ENCODE peak calls at places on chromosomes 3 and 15, in six cellular contexts. O, P, I, K, A and H are unnamed samples.

GRCh38 chr15:55348281-55348778 is 29.3 kb downstream of the PIGB start:
- DNase-seq in O (no peak), P (no peak), I (no peak), K (no peak), A (no peak), H (no peak)

GRCh38 chr3:13655074-13655913 is 106.4 kb downstream of the FBLN2 start:
- DNase-seq in O (peak; percentile 18), P (no peak), I (no peak), K (peak; percentile 63), A (peak; percentile 53), H (peak; percentile 85)

GRCh38 chr3:38575279-38575843 is 74.1 kb downstream of the SCN5A start:
- DNase-seq in O (no peak), P (no peak), I (no peak), K (no peak), A (no peak), H (peak; percentile 1)

GRCh38 chr3:70871909-70872656 is 559.6 kb upstream of the MDFIC2 start:
- DNase-seq in O (peak; percentile 93), P (no peak), I (no peak), K (no peak), A (peak; percentile 46), H (no peak)

GRCh38 chr3:9552252-9552999 is 1.2 kb downstream of the LHFPL4 start:
- DNase-seq in O (peak; percentile 41), P (no peak), I (peak; percentile 4), K (peak; percentile 30), A (peak; percentile 49), H (peak; percentile 81)

GRCh38 chr3:54932606-54933005 is 4.7 kb upstream of the LRTM1 start:
- DNase-seq in O (no peak), P (no peak), I (no peak), K (peak; percentile 51), A (no peak), H (no peak)

GRCh38 chr3:197352382-197352781 is 54.0 kb upstream of the DLG1 start:
- DNase-seq in O (peak; percentile 69), P (peak; percentile 85), I (no peak), K (peak; percentile 88), A (no peak), H (peak; percentile 73)

GRCh38 chr15:62847900-62848489 is 194.6 kb upstream of the TPM1 start:
- DNase-seq in O (peak; percentile 54), P (peak; percentile 90), I (no peak), K (peak; percentile 84), A (peak; percentile 89), H (peak; percentile 64)

GRCh38 chr3:30659270-30660127 is 53.1 kb downstream of the TGFBR2 start:
- DNase-seq in O (peak; percentile 97), P (no peak), I (peak; percentile 88), K (no peak), A (peak; percentile 81), H (peak; percentile 31)

GRCh38 chr15:77013786-77014136 is 18.8 kb downstream of the PSTPIP1 start:
- DNase-seq in O (no peak), P (no peak), I (no peak), K (no peak), A (no peak), H (no peak)

GRCh38 chr15:34102175-34102925 is 467 bp downstream of the PGBD4 start:
- DNase-seq in O (no peak), P (no peak), I (no peak), K (no peak), A (no peak), H (no peak)

GRCh38 chr15:34101366-34102174 is at the start of the genes EMC7 and PGBD4:
- DNase-seq in O (peak; percentile 100), P (peak; percentile 99), I (peak; percentile 99), K (peak; percentile 99), A (peak; percentile 100), H (peak; percentile 99)

GRCh38 chr15:34099914-34100313 is 1.7 kb downstream of the EMC7 start:
- DNase-seq in O (no peak), P (no peak), I (no peak), K (no peak), A (no peak), H (no peak)
- H3K27ac ChIP-seq in O (no peak overlapping the region), P (no peak overlapping the region), I (no peak overlapping the region), K (no peak overlapping the region), A (no peak overlapping the region), H (no peak overlapping the region)

GRCh38 chr15:36575266-36575665 is 4.2 kb upstream of the CDIN1 start:
- DNase-seq in O (no peak), P (no peak), I (no peak), K (no peak), A (no peak), H (no peak)

GRCh38 chr15:36571301-36571700 is 8.1 kb upstream of the CDIN1 start:
- DNase-seq in O (peak; percentile 18), P (no peak), I (no peak), K (no peak), A (no peak), H (no peak)

GRCh38 chr15:36579792-36580431 is 486 bp downstream of the CDIN1 start:
- DNase-seq in O (no peak), P (peak; percentile 70), I (no peak), K (peak; percentile 37), A (no peak), H (peak; percentile 33)

DNA sequence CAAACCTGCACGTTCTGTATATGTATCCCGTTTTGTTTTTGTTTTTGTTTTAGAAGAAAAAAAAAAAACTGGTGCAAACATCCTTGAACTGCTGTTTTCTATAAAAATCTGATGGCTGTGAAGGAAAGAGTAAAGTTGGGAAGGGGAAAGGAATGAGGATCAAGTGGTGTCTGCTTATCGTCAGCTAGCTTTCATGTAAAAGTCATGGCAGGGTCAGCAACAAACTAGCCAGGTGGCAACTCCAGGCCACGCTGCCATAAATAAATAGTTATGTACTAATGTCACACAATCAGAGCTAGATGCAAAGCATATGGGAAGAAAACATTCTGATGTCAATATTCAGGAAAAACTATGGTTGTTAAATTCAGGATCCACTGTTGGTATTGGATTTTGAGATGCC is 2.3 kb upstream of the CDIN1 start:
- DNase-seq in O (no peak), P (no peak), I (no peak), K (no peak), A (no peak), H (no peak)
- H3K27ac ChIP-seq in O (no peak overlapping the region), P (no peak overlapping the region), I (no peak overlapping the region), K (peak overlapping the region; percentile 69), A (no peak overlapping the region), H (no peak overlapping the region)

GRCh38 chr3:112640864-112641751 is at the start of gene CCDC80:
- DNase-seq in O (peak; percentile 94), P (peak; percentile 71), I (peak; percentile 87), K (no peak), A (peak; percentile 91), H (peak; percentile 63)
- H3K27ac ChIP-seq in O (peak within 1 kb of the TSS; percentile 98), P (peak within 1 kb of the TSS; percentile 80), I (peak within 1 kb of the TSS; percentile 98), K (peak within 1 kb of the TSS; percentile 82), A (peak within 1 kb of the TSS; percentile 99), H (peak within 1 kb of the TSS; percentile 88)

DNA sequence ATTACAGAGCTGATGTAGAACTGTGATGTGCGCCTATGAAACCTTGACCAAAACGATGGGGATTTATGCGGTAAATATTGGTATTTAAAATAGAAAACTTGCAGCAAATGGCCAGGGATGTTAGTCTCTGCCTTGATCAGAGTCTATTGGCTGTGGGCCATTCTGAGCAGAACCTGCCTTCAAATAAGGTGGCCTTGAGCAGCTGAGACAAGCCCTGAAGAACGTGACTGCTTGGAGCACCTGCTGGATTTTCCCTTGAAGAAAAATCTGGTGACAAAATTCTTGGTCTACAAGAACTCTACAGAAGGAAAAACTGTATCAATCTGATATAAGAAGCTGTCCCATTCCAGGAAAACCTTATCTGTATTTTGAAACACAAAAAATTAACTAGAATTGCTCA is 820.1 kb upstream of the EPHA6 start:
- DNase-seq in O (no peak), P (no peak), I (no peak), K (no peak), A (no peak), H (no peak)
- H3K27ac ChIP-seq in O (no peak overlapping the region), P (no peak overlapping the region), I (no peak overlapping the region), K (no peak overlapping the region), A (no peak overlapping the region), H (no peak overlapping the region)

DNA sequence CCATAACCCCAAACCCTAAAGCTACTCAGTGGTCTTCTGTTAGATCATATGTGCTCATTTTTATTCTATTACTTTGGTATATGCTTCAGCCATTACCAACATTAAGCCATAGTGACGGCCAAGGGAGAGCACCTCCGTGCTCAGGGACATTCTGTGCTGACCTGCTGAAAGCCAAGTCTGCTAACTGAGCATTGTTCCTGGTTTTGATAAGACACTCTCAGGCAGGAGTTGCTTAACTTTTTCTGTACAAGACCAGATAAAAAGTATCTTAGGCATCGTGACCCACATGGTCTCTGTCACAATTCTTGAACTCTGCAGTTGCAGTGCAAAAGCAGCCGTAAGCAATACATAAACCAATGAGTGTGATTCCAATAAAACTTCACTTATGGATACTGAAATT is 100.6 kb downstream of the KLHL25 start:
- DNase-seq in O (no peak), P (no peak), I (no peak), K (no peak), A (no peak), H (no peak)
- H3K27ac ChIP-seq in O (no peak overlapping the region), P (no peak overlapping the region), I (no peak overlapping the region), K (peak overlapping the region; percentile 44), A (no peak overlapping the region), H (no peak overlapping the region)

DNA sequence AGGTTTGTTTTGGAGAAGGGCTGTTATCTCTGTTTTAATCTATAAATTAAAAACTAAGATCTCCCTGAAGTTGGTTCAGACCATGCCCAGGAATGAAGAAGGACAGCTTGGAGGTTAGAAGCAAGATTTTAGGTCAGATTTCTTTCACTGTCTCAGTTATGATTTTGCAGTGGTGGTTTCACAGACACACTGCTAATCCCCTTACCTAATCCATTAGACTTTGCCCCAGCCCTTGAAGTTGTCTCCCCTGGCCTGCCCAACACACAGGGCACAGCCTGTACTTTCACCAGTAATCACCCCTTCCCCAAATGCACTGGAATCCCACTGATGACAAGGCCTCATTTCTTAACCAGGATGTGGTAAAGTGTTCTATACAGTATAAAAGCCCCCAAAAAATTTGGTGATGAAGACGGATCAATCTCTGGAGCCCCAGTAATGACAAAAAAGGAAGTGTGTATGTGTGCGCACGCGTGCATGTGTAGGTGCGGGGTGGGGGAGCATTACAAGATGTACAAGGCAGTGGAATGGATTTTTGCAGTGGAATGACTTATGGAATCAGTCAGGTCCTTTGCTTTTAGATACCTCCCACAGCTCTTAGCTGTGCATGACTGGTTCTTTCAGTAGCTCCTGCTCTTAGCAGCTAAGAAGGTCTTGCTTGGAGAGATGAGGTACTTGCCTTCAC is 73.1 kb upstream of the TERB2 start:
- DNase-seq in O (no peak), P (no peak), I (no peak), K (no peak), A (no peak), H (no peak)
- H3K27ac ChIP-seq in O (no peak overlapping the region), P (no peak overlapping the region), I (no peak overlapping the region), K (no peak overlapping the region), A (no peak overlapping the region), H (no peak overlapping the region)

DNA sequence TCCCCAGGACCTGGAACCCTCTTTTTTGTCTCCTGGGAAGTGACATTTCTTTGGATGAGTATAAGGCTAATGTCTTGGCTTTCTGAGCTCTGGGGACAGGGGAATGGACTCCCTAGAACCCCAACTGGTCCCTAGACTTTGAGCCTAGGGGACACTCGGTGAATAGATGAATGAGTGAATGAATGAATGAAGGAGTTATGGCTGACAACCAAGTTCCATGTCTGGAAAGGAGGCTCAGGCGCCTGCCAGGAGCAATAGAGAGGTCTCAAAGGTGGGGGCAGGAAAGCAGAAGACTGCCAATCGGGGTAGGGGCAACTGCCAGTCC is 712 bp upstream of the PRKCD start:
- DNase-seq in O (no peak), P (no peak), I (no peak), K (no peak), A (no peak), H (no peak)
- H3K27ac ChIP-seq in O (no peak overlapping the region), P (peak overlapping the region; percentile 80), I (no peak overlapping the region), K (peak overlapping the region; percentile 80), A (peak overlapping the region; percentile 90), H (peak overlapping the region; percentile 93)